ENCODE peak calls at places on chromosomes 7 and 10, in five cellular contexts. U is H9, Q is psoas muscle, N is fibroblast of lung, L is neural progenitor cell. Z is an unnamed sample.

GRCh38 chr7:38057829-38058228 is 120.2 kb upstream of the STARD3NL start:
- DNase-seq in U (no peak), Q (no peak), N (no peak), L (no peak), Z (no peak)

GRCh38 chr7:73834626-73835191 is 3.9 kb downstream of the CLDN4 start:
- DNase-seq in U (peak), Q (no peak), N (no peak), L (no peak), Z (no peak)

GRCh38 chr10:47318706-47319105 is 3.5 kb upstream of the GDF2 start:
- DNase-seq in U (peak), Q (no peak), N (no peak), L (no peak), Z (no peak)

GRCh38 chr7:122803851-122804250 is 82.4 kb downstream of the CADPS2 start:
- DNase-seq in U (no peak), Q (no peak), N (no peak), L (no peak), Z (no peak)

GRCh38 chr10:70784476-70784875 is 701 bp downstream of the TBATA start:
- DNase-seq in U (no peak), Q (no peak), N (peak), L (no peak), Z (no peak)

GRCh38 chr7:75808106-75808505 is 5.5 kb downstream of the CCL24 start:
- DNase-seq in U (no peak), Q (no peak), N (no peak), L (no peak), Z (no peak)

GRCh38 chr7:119964640-119965542 is 308.1 kb upstream of the KCND2 start:
- DNase-seq in U (no peak), Q (no peak), N (peak), L (no peak), Z (no peak)

GRCh38 chr7:23981314-23981713 is 271.3 kb downstream of the STK31 start:
- DNase-seq in U (no peak), Q (no peak), N (no peak), L (no peak), Z (no peak)

GRCh38 chr10:83542774-83543291 is 596.5 kb upstream of the GHITM start:
- DNase-seq in U (no peak), Q (no peak), N (peak), L (peak), Z (no peak)

GRCh38 chr10:97590748-97591139 is 1.2 kb downstream of the C10orf62 start:
- DNase-seq in U (no peak), Q (no peak), N (no peak), L (no peak), Z (no peak)

GRCh38 chr10:118698421-118698820 is 56.3 kb downstream of the CACUL1 start:
- DNase-seq in U (no peak), Q (no peak), N (peak), L (no peak), Z (peak)

GRCh38 chr7:76080211-76080610 is 32.3 kb downstream of the MDH2 start:
- DNase-seq in U (no peak), Q (no peak), N (no peak), L (no peak), Z (no peak)

GRCh38 chr7:105979405-105979804 is 16.3 kb downstream of the CDHR3 start:
- DNase-seq in U (no peak), Q (no peak), N (no peak), L (no peak), Z (no peak)

GRCh38 chr10:22252801-22253577 is 35.2 kb upstream of the EBLN1 start:
- DNase-seq in U (peak), Q (peak), N (peak), L (peak), Z (no peak)

GRCh38 chr10:61757525-61758397 is 95.0 kb downstream of the CABCOCO1 start:
- DNase-seq in U (no peak), Q (no peak), N (peak), L (no peak), Z (no peak)

GRCh38 chr7:75969704-75970498 is 24.5 kb downstream of the TMEM120A start:
- DNase-seq in U (no peak), Q (peak), N (no peak), L (no peak), Z (no peak)

GRCh38 chr10:43137701-43137970 is 609 bp upstream of the CSGALNACT2 start:
- DNase-seq in U (no peak), Q (peak), N (peak), L (peak), Z (no peak)

GRCh38 chr7:134940711-134941110 is 45.6 kb upstream of the AGBL3 start:
- DNase-seq in U (no peak), Q (no peak), N (no peak), L (no peak), Z (no peak)

DNA sequence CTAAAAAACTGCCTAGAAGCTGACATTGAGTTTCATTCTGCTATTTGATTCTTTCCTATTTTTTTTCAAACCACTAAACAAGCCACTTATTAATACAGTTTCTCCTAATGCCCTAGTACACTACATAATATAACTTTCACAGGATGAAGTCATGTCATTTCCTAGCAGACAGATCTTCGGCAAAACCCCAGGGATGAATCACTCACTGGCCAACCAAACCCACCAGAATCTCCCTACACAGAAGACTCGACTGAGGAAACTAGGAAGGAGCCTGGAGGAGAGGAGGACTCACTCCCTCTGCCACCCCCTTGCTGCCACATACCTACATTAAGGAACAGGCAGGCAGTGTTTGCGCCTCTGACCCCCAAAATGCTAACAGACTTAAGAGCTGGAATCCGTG is 33.4 kb downstream of the XPNPEP1 start:
- DNase-seq in U (peak), Q (no peak), N (peak), L (no peak), Z (no peak)
- TF ChIP-seq CTCF in U (no peak), Q (no peak), N (no peak), L (no peak), Z (no peak)

GRCh38 chr7:42614636-42615035 is 297.2 kb downstream of the C7orf25 start:
- DNase-seq in U (no peak), Q (no peak), N (no peak), L (no peak), Z (no peak)

GRCh38 chr7:42617071-42617705 is 294.7 kb downstream of the C7orf25 start:
- DNase-seq in U (no peak), Q (no peak), N (no peak), L (peak), Z (no peak)

GRCh38 chr7:42621543-42622219 is 290.2 kb downstream of the C7orf25 start:
- DNase-seq in U (no peak), Q (no peak), N (no peak), L (no peak), Z (no peak)

GRCh38 chr7:42618649-42619315 is 293.1 kb downstream of the C7orf25 start:
- DNase-seq in U (no peak), Q (no peak), N (no peak), L (no peak), Z (no peak)

DNA sequence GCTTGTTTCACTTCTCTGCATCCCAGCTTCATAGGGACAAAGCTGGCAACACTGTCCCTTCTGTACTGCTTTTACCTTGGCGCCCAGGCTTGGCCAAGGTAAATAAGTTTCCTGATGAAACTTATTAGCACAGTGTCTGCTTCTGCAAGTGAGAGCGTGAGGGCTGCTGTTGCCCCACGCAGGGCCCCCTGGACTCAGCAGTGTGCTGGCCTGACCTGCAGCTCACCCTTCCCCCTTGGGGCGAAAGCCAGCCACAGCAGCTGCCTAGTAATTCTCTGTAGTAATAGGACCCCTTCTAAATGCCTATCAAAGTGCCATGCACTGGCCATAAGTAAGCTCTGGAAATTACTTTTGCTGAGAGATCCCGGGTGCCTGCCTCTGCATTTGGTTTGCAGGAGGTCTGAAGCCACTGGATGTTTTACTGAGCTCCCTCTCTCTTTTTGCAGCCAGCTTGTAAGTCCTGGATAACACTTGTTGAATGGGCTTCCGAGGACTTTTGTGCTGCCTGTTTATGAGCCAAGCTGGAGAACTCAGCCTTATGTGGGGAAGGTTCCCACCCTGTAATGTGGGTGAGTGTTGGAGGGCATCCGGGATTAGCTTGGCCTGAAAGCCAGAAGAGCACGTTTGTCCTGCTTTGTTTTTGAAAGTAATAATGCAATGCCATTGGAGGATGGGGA is 294.0 kb downstream of the C7orf25 start:
- DNase-seq in U (peak), Q (no peak), N (no peak), L (peak), Z (no peak)
- H3K27ac ChIP-seq in U (no peak), Q (no peak), N (no peak), L (no peak), Z (no peak)

GRCh38 chr10:48658243-48658888 is 26.3 kb upstream of the WDFY4 start:
- DNase-seq in U (peak), Q (peak), N (peak), L (peak), Z (peak)

GRCh38 chr10:48661441-48661840 is 23.2 kb upstream of the WDFY4 start:
- DNase-seq in U (no peak), Q (no peak), N (no peak), L (no peak), Z (no peak)

GRCh38 chr10:48656928-48657327 is 27.7 kb upstream of the WDFY4 start:
- DNase-seq in U (no peak), Q (no peak), N (no peak), L (no peak), Z (no peak)

GRCh38 chr10:48658889-48659269 is 25.8 kb upstream of the WDFY4 start:
- DNase-seq in U (no peak), Q (no peak), N (no peak), L (no peak), Z (no peak)

GRCh38 chr10:48659790-48660189 is 24.9 kb upstream of the WDFY4 start:
- DNase-seq in U (no peak), Q (no peak), N (no peak), L (peak), Z (no peak)
- TF ChIP-seq CTCF in U (peak), Q (no peak), N (no peak), L (peak), Z (no peak)

DNA sequence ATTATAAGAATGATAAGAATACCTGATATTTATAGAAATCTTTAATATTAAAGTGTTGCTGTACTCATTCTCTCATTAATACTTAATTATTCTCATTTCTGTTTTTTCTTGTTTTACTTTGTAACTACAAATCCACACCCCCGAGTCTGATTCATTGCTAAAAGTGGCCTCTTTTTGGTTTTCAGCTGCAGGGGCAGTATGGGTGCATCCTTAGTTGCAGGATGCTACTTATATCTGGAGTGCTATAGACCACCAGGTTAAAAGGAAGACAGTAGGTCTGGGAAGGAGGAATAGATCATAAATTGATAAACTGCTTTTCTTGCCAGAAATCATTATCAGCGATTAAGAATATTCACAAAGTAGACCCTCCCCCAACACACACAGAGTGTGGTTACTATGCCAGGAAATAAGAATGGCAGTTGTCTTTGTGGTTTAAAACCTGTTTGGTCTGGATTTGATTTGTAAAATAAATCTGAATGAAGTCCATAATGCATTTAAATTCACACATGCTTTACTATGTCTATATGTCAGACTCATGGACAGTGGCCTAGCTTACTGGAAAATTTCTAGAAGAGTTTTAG is 96.5 kb downstream of the NRF1 start:
- DNase-seq in U (no peak), Q (no peak), N (no peak), L (no peak), Z (no peak)
- H3K27ac ChIP-seq in U (no peak), Q (no peak), N (no peak), L (no peak), Z (no peak)

GRCh38 chr10:228366-228765 is 93.1 kb downstream of the ZMYND11 start:
- DNase-seq in U (no peak), Q (no peak), N (no peak), L (no peak), Z (no peak)
- TF ChIP-seq CTCF in U (no peak), Q (no peak), N (no peak), L (no peak), Z (no peak)

DNA sequence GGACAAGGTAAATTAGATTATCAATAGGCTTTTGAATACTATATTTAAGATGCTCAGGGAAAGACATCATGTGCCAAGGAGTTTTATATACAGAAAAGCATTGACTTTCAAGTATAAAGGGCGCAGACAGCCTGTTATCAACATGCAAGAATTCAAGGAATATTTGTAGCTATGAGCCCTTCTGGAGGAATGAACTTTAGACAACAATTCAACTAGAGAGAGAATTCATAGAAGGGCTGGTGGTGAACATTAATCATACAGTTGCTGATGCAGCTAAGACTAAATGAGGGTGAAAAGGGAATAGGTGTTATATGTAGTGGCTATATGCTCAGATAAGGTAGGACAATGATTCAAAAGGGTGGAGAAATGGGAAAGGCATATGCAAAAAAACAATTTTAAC is 41.2 kb downstream of the AOAH start:
- DNase-seq in U (no peak), Q (no peak), N (peak), L (no peak), Z (no peak)
- H3K27ac ChIP-seq in U (no peak), Q (no peak), N (no peak), L (no peak), Z (no peak)

GRCh38 chr7:155860840-155861479 is 48.7 kb upstream of the SHH start:
- DNase-seq in U (no peak), Q (peak), N (peak), L (no peak), Z (peak)

GRCh38 chr7:155863721-155864151 is 51.5 kb upstream of the SHH start:
- DNase-seq in U (peak), Q (no peak), N (no peak), L (no peak), Z (no peak)

GRCh38 chr7:155862088-155862487 is 49.8 kb upstream of the SHH start:
- DNase-seq in U (no peak), Q (no peak), N (no peak), L (no peak), Z (peak)

GRCh38 chr7:155861480-155861868 is 49.2 kb upstream of the SHH start:
- DNase-seq in U (no peak), Q (no peak), N (no peak), L (no peak), Z (no peak)

DNA sequence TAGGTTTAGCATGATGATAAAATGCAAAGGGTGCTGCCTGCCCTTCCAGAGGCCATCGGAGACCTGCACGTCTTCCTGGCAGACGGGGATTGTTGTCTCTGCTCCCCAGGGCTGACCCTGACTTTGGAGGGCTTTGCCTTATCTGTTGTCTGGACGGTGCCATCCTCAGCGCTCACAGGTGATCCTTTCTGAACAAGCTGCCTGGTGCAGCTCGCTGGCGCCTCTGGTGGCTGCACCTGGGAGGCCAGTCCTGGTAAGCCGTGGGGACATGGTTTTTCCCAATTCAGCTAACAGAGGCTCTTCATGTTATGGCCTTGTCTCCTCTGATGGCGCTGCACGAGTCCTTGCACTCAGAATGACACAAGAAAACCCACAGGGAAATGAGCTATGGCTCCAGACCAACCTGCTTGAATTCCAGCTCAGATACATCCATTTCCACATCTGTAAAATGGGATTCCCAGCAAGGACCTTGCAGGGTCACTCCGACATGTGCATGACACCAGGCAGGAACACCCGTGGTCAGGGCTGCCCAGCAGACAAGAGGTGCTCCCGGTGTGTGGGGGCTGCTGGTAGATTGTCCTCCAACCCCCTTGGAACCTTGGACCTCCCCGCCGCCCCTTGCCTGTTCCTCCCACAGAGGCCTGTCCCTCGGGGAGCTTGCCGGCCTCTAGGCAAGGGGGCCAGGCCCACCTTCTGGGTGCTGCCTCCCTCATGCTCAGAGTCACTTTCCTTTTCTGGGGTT is 50.4 kb upstream of the SHH start:
- DNase-seq in U (peak), Q (no peak), N (no peak), L (no peak), Z (no peak)
- TF ChIP-seq CTCF in U (peak), Q (no peak), N (peak), L (peak), Z (no peak)

DNA sequence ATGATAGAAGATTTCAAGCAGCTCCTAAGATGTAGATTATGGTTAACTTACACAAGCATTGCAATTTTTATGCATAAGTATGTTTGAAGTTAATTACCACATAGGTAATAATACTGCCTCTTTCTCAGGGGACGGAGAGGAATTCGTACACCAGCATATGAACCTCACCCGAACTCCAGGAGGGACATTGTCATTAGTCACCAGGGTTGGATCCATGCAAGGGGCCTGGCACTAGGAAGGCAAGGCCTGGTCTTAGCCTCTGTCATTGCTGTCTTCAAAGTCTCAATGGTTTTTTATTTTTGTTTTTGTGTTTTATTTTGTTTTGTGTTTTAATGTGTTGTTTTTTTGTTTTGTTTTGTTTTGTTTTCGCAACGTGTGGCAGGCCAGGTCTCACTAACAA is 145.6 kb upstream of the PPP2R2D start:
- DNase-seq in U (no peak), Q (no peak), N (no peak), L (no peak), Z (no peak)
- H3K27ac ChIP-seq in U (no peak), Q (no peak), N (no peak), L (no peak), Z (no peak)